ENCODE peak calls at places on chromosomes 13 and 19, in nine cellular contexts. F, N, K, P, G, B, H, O and A are unnamed samples. For H3K4me1, the result is how much of the 10 kb centered on the place peaks cover.

GRCh38 chr13:94656766-94657165 is 55.1 kb downstream of the GPR180 start:
- DNase-seq in F (no peak), N (peak), K (no peak), P (no peak), G (no peak), B (no peak), H (no peak), O (no peak), A (no peak)

GRCh38 chr19:14022469-14022868 is 5.5 kb upstream of the RLN3 start:
- DNase-seq in F (no peak), N (no peak), K (no peak), P (no peak), G (no peak), B (no peak), H (no peak), O (no peak), A (peak)

GRCh38 chr13:63206431-63206830 is 1790.8 kb upstream of the PCDH20 start:
- DNase-seq in F (no peak), N (no peak), K (no peak), P (no peak), G (no peak), B (no peak), H (no peak), O (no peak), A (no peak)

GRCh38 chr13:85543144-85543543 is 256.1 kb downstream of the SLITRK6 start:
- DNase-seq in F (no peak), N (no peak), K (no peak), P (no peak), G (no peak), B (no peak), H (no peak), O (no peak), A (no peak)

GRCh38 chr13:74870865-74871264 is 611.1 kb downstream of the TBC1D4 start:
- DNase-seq in F (no peak), N (no peak), K (no peak), P (no peak), G (no peak), B (no peak), H (no peak), O (no peak), A (no peak)

GRCh38 chr19:27764186-27764804 is 1448.7 kb downstream of the UQCRFS1 start:
- DNase-seq in F (no peak), N (no peak), K (no peak), P (peak), G (no peak), B (no peak), H (no peak), O (peak), A (no peak)

GRCh38 chr19:40279120-40279551 is 6.0 kb downstream of the AKT2 start:
- DNase-seq in F (no peak), N (no peak), K (peak), P (peak), G (no peak), B (peak), H (peak), O (no peak), A (no peak)

GRCh38 chr19:48403606-48404005 is 10.1 kb downstream of the GRIN2D start:
- DNase-seq in F (no peak), N (peak), K (peak), P (peak), G (peak), B (no peak), H (peak), O (no peak), A (no peak)

GRCh38 chr19:49127674-49128544 is 8.6 kb downstream of the PPFIA3 start:
- DNase-seq in F (peak), N (peak), K (peak), P (peak), G (peak), B (peak), H (peak), O (peak), A (peak)

GRCh38 chr13:64158910-64159309 is 2743.3 kb upstream of the PCDH20 start:
- DNase-seq in F (no peak), N (no peak), K (peak), P (no peak), G (no peak), B (no peak), H (no peak), O (no peak), A (no peak)

GRCh38 chr19:1069009-1069779 is 2.2 kb downstream of the ARHGAP45 start:
- DNase-seq in F (peak), N (no peak), K (no peak), P (peak), G (no peak), B (peak), H (peak), O (peak), A (no peak)

GRCh38 chr19:56837492-56837891 is 3.0 kb downstream of the PEG3 start:
- DNase-seq in F (peak), N (no peak), K (peak), P (peak), G (no peak), B (peak), H (peak), O (no peak), A (peak)

GRCh38 chr19:39299404-39299803 is 3.2 kb downstream of the IFNL1 start:
- DNase-seq in F (no peak), N (no peak), K (no peak), P (peak), G (no peak), B (no peak), H (no peak), O (no peak), A (no peak)

GRCh38 chr13:23963947-23964346 is 66.6 kb upstream of the C1QTNF9B start:
- DNase-seq in F (no peak), N (no peak), K (no peak), P (no peak), G (no peak), B (no peak), H (no peak), O (no peak), A (no peak)

GRCh38 chr13:106534844-106535551 is 464 bp downstream of the EFNB2 start:
- DNase-seq in F (peak), N (peak), K (no peak), P (peak), G (no peak), B (peak), H (no peak), O (no peak), A (no peak)

GRCh38 chr19:18445252-18445948 is 7.5 kb upstream of the ISYNA1 start:
- DNase-seq in F (no peak), N (no peak), K (no peak), P (no peak), G (no peak), B (no peak), H (peak), O (no peak), A (no peak)

GRCh38 chr13:45773236-45773635 is 71.1 kb downstream of the CBY2 start:
- DNase-seq in F (no peak), N (no peak), K (no peak), P (no peak), G (no peak), B (no peak), H (no peak), O (no peak), A (no peak)

GRCh38 chr13:20297181-20297580 is 65.1 kb upstream of the GJB6 start:
- DNase-seq in F (no peak), N (no peak), K (no peak), P (no peak), G (no peak), B (no peak), H (no peak), O (no peak), A (no peak)

GRCh38 chr13:80469841-80470378 is 129.0 kb upstream of the SPRY2 start:
- DNase-seq in F (no peak), N (no peak), K (no peak), P (no peak), G (no peak), B (peak), H (peak), O (peak), A (no peak)

GRCh38 chr13:43782686-43783085 is 4.1 kb downstream of the ENOX1 start:
- DNase-seq in F (no peak), N (no peak), K (no peak), P (no peak), G (no peak), B (no peak), H (no peak), O (no peak), A (no peak)

GRCh38 chr13:49791214-49791752 is 1.2 kb downstream of the KPNA3 start:
- DNase-seq in F (no peak), N (peak), K (peak), P (no peak), G (no peak), B (no peak), H (peak), O (no peak), A (no peak)

GRCh38 chr19:2328401-2329161 is at the start of the genes LSM7 and SPPL2B:
- DNase-seq in F (peak), N (peak), K (peak), P (peak), G (peak), B (peak), H (peak), O (peak), A (peak)

GRCh38 chr13:33340631-33341030 is 55.1 kb upstream of the STARD13 start:
- DNase-seq in F (no peak), N (no peak), K (no peak), P (no peak), G (no peak), B (no peak), H (no peak), O (no peak), A (no peak)

GRCh38 chr13:97268772-97269171 is 46.6 kb downstream of the MBNL2 start:
- DNase-seq in F (no peak), N (peak), K (no peak), P (no peak), G (no peak), B (no peak), H (no peak), O (no peak), A (no peak)

GRCh38 chr19:58268344-58268743 is 10.4 kb upstream of the ZNF8 start:
- DNase-seq in F (no peak), N (no peak), K (no peak), P (no peak), G (no peak), B (no peak), H (no peak), O (no peak), A (no peak)

GRCh38 chr19:17081672-17082630 is 6.4 kb downstream of the MYO9B start:
- DNase-seq in F (no peak), N (no peak), K (no peak), P (peak), G (no peak), B (no peak), H (no peak), O (no peak), A (no peak)

GRCh38 chr13:92321174-92321573 is 905.4 kb upstream of the GPC6 start:
- DNase-seq in F (no peak), N (no peak), K (no peak), P (no peak), G (no peak), B (peak), H (no peak), O (no peak), A (no peak)

GRCh38 chr19:2212861-2213711 is 23.0 kb downstream of the PLEKHJ1 start:
- DNase-seq in F (peak), N (no peak), K (no peak), P (no peak), G (no peak), B (no peak), H (peak), O (no peak), A (no peak)

GRCh38 chr19:23118400-23118799 is 1.6 kb downstream of the ZNF730 start:
- DNase-seq in F (no peak), N (peak), K (no peak), P (no peak), G (no peak), B (no peak), H (no peak), O (no peak), A (no peak)

GRCh38 chr13:85243831-85244230 is 555.4 kb downstream of the SLITRK6 start:
- DNase-seq in F (no peak), N (no peak), K (no peak), P (no peak), G (no peak), B (no peak), H (no peak), O (no peak), A (no peak)

GRCh38 chr19:57870225-57870624 is 18.6 kb downstream of the ZNF814 start:
- DNase-seq in F (no peak), N (no peak), K (no peak), P (no peak), G (no peak), B (no peak), H (no peak), O (no peak), A (no peak)

GRCh38 chr19:48283908-48284307 is 14.0 kb downstream of the ZNF114 start:
- DNase-seq in F (no peak), N (no peak), K (no peak), P (no peak), G (no peak), B (no peak), H (no peak), O (no peak), A (no peak)

GRCh38 chr13:43157796-43158195 is 134.4 kb downstream of the DNAJC15 start:
- DNase-seq in F (no peak), N (no peak), K (no peak), P (no peak), G (no peak), B (no peak), H (no peak), O (peak), A (no peak)

GRCh38 chr13:95530178-95530577 is 22.3 kb upstream of the CLDN10 start:
- DNase-seq in F (no peak), N (no peak), K (no peak), P (no peak), G (no peak), B (no peak), H (no peak), O (no peak), A (no peak)

GRCh38 chr19:57434386-57435061 is 601 bp upstream of the ZNF749 start:
- DNase-seq in F (no peak), N (peak), K (no peak), P (no peak), G (no peak), B (no peak), H (no peak), O (no peak), A (no peak)

GRCh38 chr13:47545206-47545605 is 455.9 kb downstream of the SUCLA2 start:
- DNase-seq in F (no peak), N (no peak), K (no peak), P (no peak), G (no peak), B (no peak), H (no peak), O (no peak), A (peak)

GRCh38 chr19:35963514-35963913 is 27.3 kb downstream of the LRFN3 start:
- DNase-seq in F (no peak), N (peak), K (no peak), P (no peak), G (peak), B (no peak), H (no peak), O (no peak), A (no peak)

GRCh38 chr19:5966941-5967340 is 11.0 kb downstream of the RANBP3 start:
- DNase-seq in F (no peak), N (no peak), K (no peak), P (no peak), G (no peak), B (no peak), H (no peak), O (no peak), A (no peak)
- H3K4me1 ChIP-seq in F (half or more), N (under half), K (under half), P (half or more), G (under half), B (half or more), H (half or more), O (half or more), A (under half)

GRCh38 chr13:76813874-76814273 is 72.3 kb downstream of the KCTD12 start:
- DNase-seq in F (peak), N (no peak), K (no peak), P (no peak), G (no peak), B (no peak), H (peak), O (no peak), A (no peak)
- TF ChIP-seq POLR2AphosphoS5 in F (no peak), N (no peak), K (no peak), P (no peak), G (no peak), B (no peak), H (no peak), O (no peak), A (no peak)

GRCh38 chr13:41916173-41916954 is 44.5 kb downstream of the VWA8 start:
- DNase-seq in F (no peak), N (no peak), K (no peak), P (no peak), G (no peak), B (no peak), H (no peak), O (no peak), A (no peak)

GRCh38 chr13:41917641-41918040 is 43.3 kb downstream of the VWA8 start:
- DNase-seq in F (no peak), N (no peak), K (no peak), P (no peak), G (no peak), B (no peak), H (no peak), O (no peak), A (no peak)

GRCh38 chr13:41919031-41919740 is 41.7 kb downstream of the VWA8 start:
- DNase-seq in F (no peak), N (peak), K (no peak), P (no peak), G (no peak), B (no peak), H (no peak), O (no peak), A (no peak)

GRCh38 chr13:41915096-41915495 is 45.8 kb downstream of the VWA8 start:
- DNase-seq in F (no peak), N (no peak), K (no peak), P (no peak), G (no peak), B (no peak), H (no peak), O (no peak), A (no peak)

GRCh38 chr13:41914552-41914951 is 46.4 kb downstream of the VWA8 start:
- DNase-seq in F (no peak), N (no peak), K (no peak), P (no peak), G (no peak), B (no peak), H (no peak), O (no peak), A (no peak)
- H3K4me1 ChIP-seq in F (under half), N (under half), K (under half), P (under half), G (under half), B (under half), H (under half), O (under half), A (under half)

GRCh38 chr19:54631489-54631888 is 1.2 kb downstream of the LILRB1 start:
- DNase-seq in F (no peak), N (no peak), K (no peak), P (no peak), G (no peak), B (no peak), H (no peak), O (peak), A (no peak)

GRCh38 chr19:54633401-54633800 is 3.1 kb downstream of the LILRB1 start:
- DNase-seq in F (no peak), N (no peak), K (no peak), P (no peak), G (no peak), B (no peak), H (no peak), O (no peak), A (no peak)

GRCh38 chr19:54626757-54627156 is 3.5 kb upstream of the LILRB1 start:
- DNase-seq in F (no peak), N (no peak), K (no peak), P (peak), G (no peak), B (no peak), H (no peak), O (no peak), A (no peak)

DNA sequence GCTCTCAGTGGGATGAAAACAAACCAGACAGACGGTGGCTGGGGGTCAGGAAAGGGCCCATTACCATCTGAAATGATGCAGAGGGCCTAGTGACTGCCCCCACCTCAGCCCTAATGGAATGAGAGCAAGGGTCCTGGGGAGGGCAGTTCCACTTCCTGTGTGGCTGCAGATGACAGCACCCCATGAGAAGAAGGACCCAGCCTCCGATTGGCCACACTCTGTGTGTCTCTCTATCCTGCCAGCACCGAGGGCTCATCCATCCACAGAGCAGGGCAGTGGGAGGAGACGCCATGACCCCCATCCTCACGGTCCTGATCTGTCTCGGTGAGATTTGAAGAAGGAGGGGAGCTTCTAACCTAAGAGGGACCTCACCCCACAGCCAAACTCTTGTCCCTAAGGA is 500 bp downstream of the LILRB1 start:
- DNase-seq in F (no peak), N (no peak), K (no peak), P (no peak), G (no peak), B (no peak), H (no peak), O (peak), A (no peak)
- TF ChIP-seq POLR2AphosphoS5 in F (no peak), N (no peak), K (no peak), P (no peak), G (no peak), B (no peak), H (no peak), O (no peak), A (no peak)